ENCODE peak calls at places on chromosomes 12 and 14, in four cellular contexts. I, L, M and U are unnamed samples.

GRCh38 chr12:34604631-34605509 is 582.6 kb downstream of the ALG10 start:
- DNase-seq in I (no peak), L (no peak), M (no peak), U (no peak)

GRCh38 chr12:2112401-2112800 is 59.6 kb downstream of the CACNA1C start:
- DNase-seq in I (no peak), L (no peak), M (no peak), U (no peak)

GRCh38 chr12:93484315-93484981 is 17.1 kb downstream of the MRPL42 start:
- DNase-seq in I (peak), L (no peak), M (no peak), U (no peak)

GRCh38 chr12:32270818-32271710 is 128.3 kb upstream of the FGD4 start:
- DNase-seq in I (peak), L (peak), M (no peak), U (no peak)

GRCh38 chr14:30177776-30178175 is 250.1 kb upstream of the PRKD1 start:
- DNase-seq in I (no peak), L (no peak), M (peak), U (no peak)

GRCh38 chr14:36426836-36427235 is 93.2 kb downstream of the NKX2-1 start:
- DNase-seq in I (no peak), L (no peak), M (no peak), U (no peak)

GRCh38 chr14:35240233-35240632 is 51.9 kb upstream of the PSMA6 start:
- DNase-seq in I (no peak), L (no peak), M (no peak), U (no peak)

GRCh38 chr12:75834591-75834990 is 197.0 kb downstream of the PHLDA1 start:
- DNase-seq in I (no peak), L (no peak), M (no peak), U (no peak)

GRCh38 chr14:73634333-73634833 is 10.4 kb upstream of the DNAL1 start:
- DNase-seq in I (peak), L (no peak), M (no peak), U (no peak)

GRCh38 chr14:91415794-91416743 is 1.6 kb downstream of the CCDC88C start:
- DNase-seq in I (no peak), L (no peak), M (no peak), U (no peak)

GRCh38 chr12:118781692-118782091 is 199.6 kb upstream of the SRRM4 start:
- DNase-seq in I (no peak), L (no peak), M (no peak), U (no peak)

GRCh38 chr12:12358528-12358927 is 1.6 kb downstream of the BORCS5 start:
- DNase-seq in I (no peak), L (no peak), M (no peak), U (no peak)

GRCh38 chr12:114729731-114730130 is 45.8 kb upstream of the TBX3 start:
- DNase-seq in I (peak), L (no peak), M (no peak), U (no peak)

GRCh38 chr14:67569011-67569650 is 30.9 kb downstream of the PIGH start:
- DNase-seq in I (no peak), L (no peak), M (no peak), U (no peak)

GRCh38 chr14:106606936-106607335 is 1080.6 kb downstream of the TMEM121 start:
- DNase-seq in I (no peak), L (no peak), M (no peak), U (no peak)

GRCh38 chr14:32110200-32110896 is 33.2 kb downstream of the ARHGAP5 start:
- DNase-seq in I (no peak), L (no peak), M (no peak), U (no peak)

GRCh38 chr14:24513009-24513408 is 4.9 kb upstream of the CMA1 start:
- DNase-seq in I (peak), L (no peak), M (no peak), U (no peak)